ENCODE peak calls at places on chromosomes 11 and 22, in nine cellular contexts. One of them, this sample, is unnamed.

GRCh38 chr11:32892355-32893090 is at the start of gene QSER1:
- DNase-seq in keratinocyte: no peak
- DNase-seq in heart left ventricle: peak
- DNase-seq in prostate gland: peak
- DNase-seq in CD8-positive, alpha-beta T cell: peak
- DNase-seq in psoas muscle: peak
- DNase-seq in dorsolateral prefrontal cortex: peak
- DNase-seq in effector memory CD4-positive, alpha-beta T cell: peak
- DNase-seq in fibroblast of lung: peak
- DNase-seq in this sample: peak

GRCh38 chr22:27776410-27776958 is 25.1 kb downstream of the MN1 start:
- DNase-seq in keratinocyte: no peak
- DNase-seq in heart left ventricle: no peak
- DNase-seq in prostate gland: no peak
- DNase-seq in CD8-positive, alpha-beta T cell: no peak
- DNase-seq in psoas muscle: peak
- DNase-seq in dorsolateral prefrontal cortex: no peak
- DNase-seq in effector memory CD4-positive, alpha-beta T cell: no peak
- DNase-seq in fibroblast of lung: peak
- DNase-seq in this sample: no peak

GRCh38 chr22:29151316-29151715 is 54.4 kb upstream of the EMID1 start:
- DNase-seq in keratinocyte: no peak
- DNase-seq in heart left ventricle: no peak
- DNase-seq in prostate gland: no peak
- DNase-seq in CD8-positive, alpha-beta T cell: no peak
- DNase-seq in psoas muscle: no peak
- DNase-seq in dorsolateral prefrontal cortex: peak
- DNase-seq in effector memory CD4-positive, alpha-beta T cell: no peak
- DNase-seq in fibroblast of lung: no peak
- DNase-seq in this sample: no peak

GRCh38 chr11:66100272-66101037 is 30.4 kb downstream of the PACS1 start:
- DNase-seq in keratinocyte: no peak
- DNase-seq in heart left ventricle: peak
- DNase-seq in prostate gland: peak
- DNase-seq in CD8-positive, alpha-beta T cell: peak
- DNase-seq in psoas muscle: peak
- DNase-seq in dorsolateral prefrontal cortex: peak
- DNase-seq in effector memory CD4-positive, alpha-beta T cell: peak
- DNase-seq in fibroblast of lung: peak
- DNase-seq in this sample: no peak

GRCh38 chr11:25242928-25243327 is 746.1 kb downstream of the LUZP2 start:
- DNase-seq in keratinocyte: peak
- DNase-seq in heart left ventricle: no peak
- DNase-seq in prostate gland: no peak
- DNase-seq in CD8-positive, alpha-beta T cell: no peak
- DNase-seq in psoas muscle: no peak
- DNase-seq in dorsolateral prefrontal cortex: no peak
- DNase-seq in effector memory CD4-positive, alpha-beta T cell: no peak
- DNase-seq in fibroblast of lung: no peak
- DNase-seq in this sample: peak

GRCh38 chr11:92794783-92795182 is 174.7 kb upstream of the MTNR1B start:
- DNase-seq in keratinocyte: no peak
- DNase-seq in heart left ventricle: no peak
- DNase-seq in prostate gland: no peak
- DNase-seq in CD8-positive, alpha-beta T cell: no peak
- DNase-seq in psoas muscle: no peak
- DNase-seq in dorsolateral prefrontal cortex: no peak
- DNase-seq in effector memory CD4-positive, alpha-beta T cell: no peak
- DNase-seq in fibroblast of lung: no peak
- DNase-seq in this sample: no peak

GRCh38 chr11:127644366-127644765 is 643.8 kb upstream of the KIRREL3 start:
- DNase-seq in keratinocyte: no peak
- DNase-seq in heart left ventricle: no peak
- DNase-seq in prostate gland: no peak
- DNase-seq in CD8-positive, alpha-beta T cell: no peak
- DNase-seq in psoas muscle: no peak
- DNase-seq in dorsolateral prefrontal cortex: no peak
- DNase-seq in effector memory CD4-positive, alpha-beta T cell: no peak
- DNase-seq in fibroblast of lung: no peak
- DNase-seq in this sample: no peak

GRCh38 chr11:36309779-36310178 is 13.7 kb downstream of the PRR5L start:
- DNase-seq in keratinocyte: no peak
- DNase-seq in heart left ventricle: no peak
- DNase-seq in prostate gland: no peak
- DNase-seq in CD8-positive, alpha-beta T cell: no peak
- DNase-seq in psoas muscle: no peak
- DNase-seq in dorsolateral prefrontal cortex: no peak
- DNase-seq in effector memory CD4-positive, alpha-beta T cell: no peak
- DNase-seq in fibroblast of lung: no peak
- DNase-seq in this sample: no peak

GRCh38 chr11:70552441-70553150 is 154.3 kb downstream of the CTTN start:
- DNase-seq in keratinocyte: no peak
- DNase-seq in heart left ventricle: no peak
- DNase-seq in prostate gland: no peak
- DNase-seq in CD8-positive, alpha-beta T cell: no peak
- DNase-seq in psoas muscle: no peak
- DNase-seq in dorsolateral prefrontal cortex: no peak
- DNase-seq in effector memory CD4-positive, alpha-beta T cell: no peak
- DNase-seq in fibroblast of lung: no peak
- DNase-seq in this sample: no peak

GRCh38 chr11:34602245-34602644 is 18.6 kb upstream of the EHF start:
- DNase-seq in keratinocyte: no peak
- DNase-seq in heart left ventricle: no peak
- DNase-seq in prostate gland: no peak
- DNase-seq in CD8-positive, alpha-beta T cell: no peak
- DNase-seq in psoas muscle: no peak
- DNase-seq in dorsolateral prefrontal cortex: no peak
- DNase-seq in effector memory CD4-positive, alpha-beta T cell: no peak
- DNase-seq in fibroblast of lung: no peak
- DNase-seq in this sample: no peak

DNA sequence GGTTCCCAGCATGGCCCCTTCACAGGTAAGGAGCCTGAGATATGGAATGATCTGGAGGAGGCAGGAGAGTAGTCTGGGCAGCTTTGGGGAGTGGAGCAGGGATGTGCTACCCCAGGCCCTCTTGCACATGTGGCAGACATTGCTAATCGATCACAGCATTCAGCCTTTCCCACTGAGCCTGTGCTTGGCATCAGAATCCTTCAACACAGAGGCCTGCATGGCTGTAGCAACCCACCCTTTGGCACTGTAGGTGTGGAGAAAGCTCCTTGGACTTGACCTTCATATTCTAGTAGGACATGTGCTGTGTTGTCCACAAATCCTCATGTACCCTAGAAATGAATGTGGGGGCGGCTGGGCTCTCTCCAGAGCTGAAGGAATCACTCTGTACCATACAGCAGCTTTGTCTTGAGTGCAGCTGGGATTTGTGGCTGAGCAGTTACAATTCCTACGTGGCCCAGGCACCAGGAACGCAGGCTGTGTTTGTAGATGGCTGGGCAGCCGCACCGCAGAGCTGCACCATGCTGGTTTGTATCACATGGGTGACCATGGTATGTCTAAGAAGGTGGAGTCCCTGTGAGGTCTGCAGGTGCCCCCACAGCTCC is 21.8 kb upstream of the PPP6R3 start:
- DNase-seq in keratinocyte: no peak
- DNase-seq in heart left ventricle: no peak
- DNase-seq in prostate gland: no peak
- DNase-seq in CD8-positive, alpha-beta T cell: no peak
- DNase-seq in psoas muscle: no peak
- DNase-seq in dorsolateral prefrontal cortex: no peak
- DNase-seq in effector memory CD4-positive, alpha-beta T cell: no peak
- DNase-seq in fibroblast of lung: no peak
- DNase-seq in this sample: no peak
- H3K27ac ChIP-seq in keratinocyte: no peak
- H3K27ac ChIP-seq in heart left ventricle: no peak
- H3K27ac ChIP-seq in prostate gland: peak
- H3K27ac ChIP-seq in CD8-positive, alpha-beta T cell: no peak
- H3K27ac ChIP-seq in psoas muscle: no peak
- H3K27ac ChIP-seq in dorsolateral prefrontal cortex: no peak
- H3K27ac ChIP-seq in effector memory CD4-positive, alpha-beta T cell: no peak
- H3K27ac ChIP-seq in fibroblast of lung: no peak
- H3K27ac ChIP-seq in this sample: no peak

GRCh38 chr11:12044799-12045198 is 36.4 kb upstream of the DKK3 start:
- DNase-seq in keratinocyte: no peak
- DNase-seq in heart left ventricle: no peak
- DNase-seq in prostate gland: no peak
- DNase-seq in CD8-positive, alpha-beta T cell: no peak
- DNase-seq in psoas muscle: no peak
- DNase-seq in dorsolateral prefrontal cortex: peak
- DNase-seq in effector memory CD4-positive, alpha-beta T cell: no peak
- DNase-seq in fibroblast of lung: no peak
- DNase-seq in this sample: no peak
- H3K27ac ChIP-seq in keratinocyte: peak
- H3K27ac ChIP-seq in heart left ventricle: no peak
- H3K27ac ChIP-seq in prostate gland: peak
- H3K27ac ChIP-seq in CD8-positive, alpha-beta T cell: no peak
- H3K27ac ChIP-seq in psoas muscle: peak
- H3K27ac ChIP-seq in dorsolateral prefrontal cortex: no peak
- H3K27ac ChIP-seq in effector memory CD4-positive, alpha-beta T cell: no peak
- H3K27ac ChIP-seq in fibroblast of lung: peak
- H3K27ac ChIP-seq in this sample: peak

DNA sequence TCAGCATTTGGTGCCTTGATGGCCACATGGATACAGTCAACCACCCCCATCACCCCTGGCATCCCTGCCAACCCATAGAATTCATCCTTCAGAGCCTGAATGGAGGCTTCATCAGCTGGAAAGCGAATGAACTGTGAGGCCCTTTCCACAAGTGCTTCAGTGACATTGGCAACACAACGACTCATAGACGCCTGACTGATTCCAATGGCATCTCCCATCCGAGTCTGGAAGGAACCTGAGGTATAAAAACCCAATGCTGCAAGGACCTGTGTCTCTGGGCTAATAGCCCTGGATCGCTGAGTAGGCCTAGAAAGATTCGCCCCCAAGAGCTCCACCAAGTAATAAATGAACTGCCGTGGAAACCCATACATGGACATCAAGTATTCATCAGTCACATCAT is 1.3 kb downstream of the HARBI1 start:
- DNase-seq in keratinocyte: no peak
- DNase-seq in heart left ventricle: no peak
- DNase-seq in prostate gland: no peak
- DNase-seq in CD8-positive, alpha-beta T cell: no peak
- DNase-seq in psoas muscle: no peak
- DNase-seq in dorsolateral prefrontal cortex: no peak
- DNase-seq in effector memory CD4-positive, alpha-beta T cell: no peak
- DNase-seq in fibroblast of lung: no peak
- DNase-seq in this sample: no peak
- H3K27ac ChIP-seq in keratinocyte: peak
- H3K27ac ChIP-seq in heart left ventricle: no peak
- H3K27ac ChIP-seq in prostate gland: no peak
- H3K27ac ChIP-seq in CD8-positive, alpha-beta T cell: no peak
- H3K27ac ChIP-seq in psoas muscle: no peak
- H3K27ac ChIP-seq in dorsolateral prefrontal cortex: no peak
- H3K27ac ChIP-seq in effector memory CD4-positive, alpha-beta T cell: no peak
- H3K27ac ChIP-seq in fibroblast of lung: no peak
- H3K27ac ChIP-seq in this sample: no peak

GRCh38 chr11:104529916-104530315 is 366.0 kb upstream of the PDGFD start:
- DNase-seq in keratinocyte: no peak
- DNase-seq in heart left ventricle: no peak
- DNase-seq in prostate gland: no peak
- DNase-seq in CD8-positive, alpha-beta T cell: no peak
- DNase-seq in psoas muscle: no peak
- DNase-seq in dorsolateral prefrontal cortex: no peak
- DNase-seq in effector memory CD4-positive, alpha-beta T cell: no peak
- DNase-seq in fibroblast of lung: no peak
- DNase-seq in this sample: no peak

GRCh38 chr11:104531894-104532293 is 366.4 kb downstream of the CASP12 start:
- DNase-seq in keratinocyte: no peak
- DNase-seq in heart left ventricle: no peak
- DNase-seq in prostate gland: no peak
- DNase-seq in CD8-positive, alpha-beta T cell: no peak
- DNase-seq in psoas muscle: no peak
- DNase-seq in dorsolateral prefrontal cortex: no peak
- DNase-seq in effector memory CD4-positive, alpha-beta T cell: no peak
- DNase-seq in fibroblast of lung: no peak
- DNase-seq in this sample: no peak

GRCh38 chr11:104538313-104538712 is 359.9 kb downstream of the CASP12 start:
- DNase-seq in keratinocyte: no peak
- DNase-seq in heart left ventricle: no peak
- DNase-seq in prostate gland: no peak
- DNase-seq in CD8-positive, alpha-beta T cell: no peak
- DNase-seq in psoas muscle: no peak
- DNase-seq in dorsolateral prefrontal cortex: no peak
- DNase-seq in effector memory CD4-positive, alpha-beta T cell: no peak
- DNase-seq in fibroblast of lung: no peak
- DNase-seq in this sample: no peak

GRCh38 chr11:104531075-104531474 is 367.1 kb upstream of the PDGFD start:
- DNase-seq in keratinocyte: no peak
- DNase-seq in heart left ventricle: no peak
- DNase-seq in prostate gland: no peak
- DNase-seq in CD8-positive, alpha-beta T cell: no peak
- DNase-seq in psoas muscle: no peak
- DNase-seq in dorsolateral prefrontal cortex: no peak
- DNase-seq in effector memory CD4-positive, alpha-beta T cell: no peak
- DNase-seq in fibroblast of lung: no peak
- DNase-seq in this sample: peak

GRCh38 chr11:104534268-104534667 is 364.0 kb downstream of the CASP12 start:
- DNase-seq in keratinocyte: no peak
- DNase-seq in heart left ventricle: no peak
- DNase-seq in prostate gland: no peak
- DNase-seq in CD8-positive, alpha-beta T cell: no peak
- DNase-seq in psoas muscle: no peak
- DNase-seq in dorsolateral prefrontal cortex: no peak
- DNase-seq in effector memory CD4-positive, alpha-beta T cell: no peak
- DNase-seq in fibroblast of lung: peak
- DNase-seq in this sample: peak
- H3K27ac ChIP-seq in keratinocyte: no peak
- H3K27ac ChIP-seq in heart left ventricle: no peak
- H3K27ac ChIP-seq in prostate gland: no peak
- H3K27ac ChIP-seq in CD8-positive, alpha-beta T cell: no peak
- H3K27ac ChIP-seq in psoas muscle: no peak
- H3K27ac ChIP-seq in dorsolateral prefrontal cortex: no peak
- H3K27ac ChIP-seq in effector memory CD4-positive, alpha-beta T cell: no peak
- H3K27ac ChIP-seq in fibroblast of lung: no peak
- H3K27ac ChIP-seq in this sample: no peak

GRCh38 chr11:73186886-73187285 is 31.2 kb upstream of the P2RY2 start:
- DNase-seq in keratinocyte: no peak
- DNase-seq in heart left ventricle: no peak
- DNase-seq in prostate gland: no peak
- DNase-seq in CD8-positive, alpha-beta T cell: no peak
- DNase-seq in psoas muscle: no peak
- DNase-seq in dorsolateral prefrontal cortex: no peak
- DNase-seq in effector memory CD4-positive, alpha-beta T cell: no peak
- DNase-seq in fibroblast of lung: no peak
- DNase-seq in this sample: no peak
- H3K27ac ChIP-seq in keratinocyte: peak
- H3K27ac ChIP-seq in heart left ventricle: no peak
- H3K27ac ChIP-seq in prostate gland: no peak
- H3K27ac ChIP-seq in CD8-positive, alpha-beta T cell: no peak
- H3K27ac ChIP-seq in psoas muscle: peak
- H3K27ac ChIP-seq in dorsolateral prefrontal cortex: no peak
- H3K27ac ChIP-seq in effector memory CD4-positive, alpha-beta T cell: no peak
- H3K27ac ChIP-seq in fibroblast of lung: no peak
- H3K27ac ChIP-seq in this sample: peak

GRCh38 chr11:16001044-16001568 is 355.2 kb downstream of the SOX6 start:
- DNase-seq in keratinocyte: no peak
- DNase-seq in heart left ventricle: no peak
- DNase-seq in prostate gland: no peak
- DNase-seq in CD8-positive, alpha-beta T cell: no peak
- DNase-seq in psoas muscle: no peak
- DNase-seq in dorsolateral prefrontal cortex: no peak
- DNase-seq in effector memory CD4-positive, alpha-beta T cell: no peak
- DNase-seq in fibroblast of lung: no peak
- DNase-seq in this sample: no peak
- H3K27ac ChIP-seq in keratinocyte: peak
- H3K27ac ChIP-seq in heart left ventricle: no peak
- H3K27ac ChIP-seq in prostate gland: no peak
- H3K27ac ChIP-seq in CD8-positive, alpha-beta T cell: no peak
- H3K27ac ChIP-seq in psoas muscle: peak
- H3K27ac ChIP-seq in dorsolateral prefrontal cortex: no peak
- H3K27ac ChIP-seq in effector memory CD4-positive, alpha-beta T cell: no peak
- H3K27ac ChIP-seq in fibroblast of lung: peak
- H3K27ac ChIP-seq in this sample: peak

GRCh38 chr22:36377022-36377631 is 10.6 kb downstream of the MYH9 start:
- DNase-seq in keratinocyte: no peak
- DNase-seq in heart left ventricle: no peak
- DNase-seq in prostate gland: no peak
- DNase-seq in CD8-positive, alpha-beta T cell: peak
- DNase-seq in psoas muscle: no peak
- DNase-seq in dorsolateral prefrontal cortex: no peak
- DNase-seq in effector memory CD4-positive, alpha-beta T cell: no peak
- DNase-seq in fibroblast of lung: no peak
- DNase-seq in this sample: no peak
- H3K27ac ChIP-seq in keratinocyte: no peak
- H3K27ac ChIP-seq in heart left ventricle: peak
- H3K27ac ChIP-seq in prostate gland: peak
- H3K27ac ChIP-seq in CD8-positive, alpha-beta T cell: peak
- H3K27ac ChIP-seq in psoas muscle: peak
- H3K27ac ChIP-seq in dorsolateral prefrontal cortex: peak
- H3K27ac ChIP-seq in effector memory CD4-positive, alpha-beta T cell: peak
- H3K27ac ChIP-seq in fibroblast of lung: peak
- H3K27ac ChIP-seq in this sample: no peak